ENCODE peak calls at places on chromosomes 2 and 18, in nine cellular contexts. One of them, this sample, is unnamed.

GRCh38 chr2:203869610-203870042 is 2.1 kb downstream of the CTLA4 start:
- DNase-seq in pancreas: no peak
- DNase-seq in fibroblast of lung: no peak
- DNase-seq in prostate gland: no peak
- DNase-seq in left ventricle myocardium inferior: no peak
- DNase-seq in cardiac fibroblast: no peak
- DNase-seq in endodermal cell: no peak
- DNase-seq in endothelial cell: no peak
- DNase-seq in fibroblast of the aortic adventitia: no peak
- DNase-seq in this sample: no peak

GRCh38 chr2:218375212-218375611 is 6.9 kb upstream of the SLC11A1 start:
- DNase-seq in endothelial cell: no peak
- DNase-seq in cardiac fibroblast: peak
- DNase-seq in left ventricle myocardium inferior: no peak
- DNase-seq in endodermal cell: no peak
- DNase-seq in prostate gland: no peak
- DNase-seq in fibroblast of the aortic adventitia: peak
- DNase-seq in fibroblast of lung: peak
- DNase-seq in pancreas: no peak
- DNase-seq in this sample: peak

GRCh38 chr18:79139206-79139605 is 70.0 kb downstream of the ATP9B start:
- DNase-seq in left ventricle myocardium inferior: no peak
- DNase-seq in cardiac fibroblast: peak
- DNase-seq in prostate gland: no peak
- DNase-seq in fibroblast of lung: no peak
- DNase-seq in endothelial cell: no peak
- DNase-seq in endodermal cell: no peak
- DNase-seq in fibroblast of the aortic adventitia: no peak
- DNase-seq in pancreas: no peak
- DNase-seq in this sample: peak

GRCh38 chr18:11500153-11501122 is 109.0 kb upstream of the SLC35G4 start:
- DNase-seq in pancreas: no peak
- DNase-seq in fibroblast of the aortic adventitia: peak
- DNase-seq in endothelial cell: no peak
- DNase-seq in cardiac fibroblast: peak
- DNase-seq in fibroblast of lung: peak
- DNase-seq in prostate gland: no peak
- DNase-seq in endodermal cell: no peak
- DNase-seq in left ventricle myocardium inferior: no peak
- DNase-seq in this sample: peak

GRCh38 chr18:3148930-3149535 is 70.7 kb downstream of the MYOM1 start:
- DNase-seq in cardiac fibroblast: peak
- DNase-seq in endothelial cell: no peak
- DNase-seq in prostate gland: no peak
- DNase-seq in endodermal cell: no peak
- DNase-seq in pancreas: no peak
- DNase-seq in fibroblast of lung: peak
- DNase-seq in left ventricle myocardium inferior: no peak
- DNase-seq in fibroblast of the aortic adventitia: no peak
- DNase-seq in this sample: peak

GRCh38 chr2:85255456-85255812 is 72.4 kb downstream of the TGOLN2 start:
- DNase-seq in cardiac fibroblast: no peak
- DNase-seq in endothelial cell: no peak
- DNase-seq in endodermal cell: no peak
- DNase-seq in fibroblast of the aortic adventitia: no peak
- DNase-seq in fibroblast of lung: no peak
- DNase-seq in left ventricle myocardium inferior: no peak
- DNase-seq in pancreas: no peak
- DNase-seq in prostate gland: no peak
- DNase-seq in this sample: no peak

GRCh38 chr2:228681426-228681825 is 499.9 kb upstream of the SPHKAP start:
- DNase-seq in fibroblast of lung: peak
- DNase-seq in left ventricle myocardium inferior: no peak
- DNase-seq in prostate gland: no peak
- DNase-seq in endodermal cell: peak
- DNase-seq in endothelial cell: no peak
- DNase-seq in cardiac fibroblast: peak
- DNase-seq in pancreas: no peak
- DNase-seq in fibroblast of the aortic adventitia: peak
- DNase-seq in this sample: peak

GRCh38 chr2:215658635-215659305 is 222.9 kb upstream of the FN1 start:
- DNase-seq in fibroblast of lung: no peak
- DNase-seq in fibroblast of the aortic adventitia: peak
- DNase-seq in endodermal cell: no peak
- DNase-seq in prostate gland: no peak
- DNase-seq in cardiac fibroblast: peak
- DNase-seq in pancreas: no peak
- DNase-seq in endothelial cell: no peak
- DNase-seq in left ventricle myocardium inferior: no peak
- DNase-seq in this sample: no peak

GRCh38 chr2:64852771-64853241 is 136.4 kb upstream of the SLC1A4 start:
- DNase-seq in left ventricle myocardium inferior: no peak
- DNase-seq in fibroblast of the aortic adventitia: no peak
- DNase-seq in pancreas: no peak
- DNase-seq in endodermal cell: no peak
- DNase-seq in endothelial cell: no peak
- DNase-seq in cardiac fibroblast: no peak
- DNase-seq in prostate gland: no peak
- DNase-seq in fibroblast of lung: no peak
- DNase-seq in this sample: no peak

GRCh38 chr2:219631925-219632757 is 4.7 kb downstream of the SLC4A3 start:
- DNase-seq in endothelial cell: peak
- DNase-seq in left ventricle myocardium inferior: no peak
- DNase-seq in cardiac fibroblast: no peak
- DNase-seq in fibroblast of the aortic adventitia: no peak
- DNase-seq in endodermal cell: peak
- DNase-seq in prostate gland: no peak
- DNase-seq in fibroblast of lung: no peak
- DNase-seq in pancreas: peak
- DNase-seq in this sample: no peak

GRCh38 chr2:64338910-64339500 is 115.0 kb upstream of the LGALSL start:
- DNase-seq in prostate gland: no peak
- DNase-seq in endothelial cell: no peak
- DNase-seq in fibroblast of the aortic adventitia: no peak
- DNase-seq in fibroblast of lung: peak
- DNase-seq in left ventricle myocardium inferior: no peak
- DNase-seq in cardiac fibroblast: peak
- DNase-seq in endodermal cell: peak
- DNase-seq in pancreas: no peak
- DNase-seq in this sample: no peak

GRCh38 chr2:42954227-42954962 is 162.0 kb upstream of the HAAO start:
- DNase-seq in left ventricle myocardium inferior: no peak
- DNase-seq in prostate gland: no peak
- DNase-seq in pancreas: no peak
- DNase-seq in endothelial cell: no peak
- DNase-seq in endodermal cell: no peak
- DNase-seq in fibroblast of lung: peak
- DNase-seq in fibroblast of the aortic adventitia: peak
- DNase-seq in cardiac fibroblast: peak
- DNase-seq in this sample: peak

GRCh38 chr18:25518716-25519053 is 166.7 kb upstream of the ZNF521 start:
- DNase-seq in left ventricle myocardium inferior: no peak
- DNase-seq in endodermal cell: no peak
- DNase-seq in endothelial cell: no peak
- DNase-seq in prostate gland: no peak
- DNase-seq in cardiac fibroblast: no peak
- DNase-seq in pancreas: no peak
- DNase-seq in fibroblast of the aortic adventitia: no peak
- DNase-seq in fibroblast of lung: no peak
- DNase-seq in this sample: no peak

GRCh38 chr2:1910562-1911256 is 166.4 kb upstream of the PXDN start:
- DNase-seq in fibroblast of lung: peak
- DNase-seq in endodermal cell: no peak
- DNase-seq in cardiac fibroblast: peak
- DNase-seq in endothelial cell: no peak
- DNase-seq in fibroblast of the aortic adventitia: peak
- DNase-seq in prostate gland: no peak
- DNase-seq in left ventricle myocardium inferior: no peak
- DNase-seq in pancreas: no peak
- DNase-seq in this sample: no peak
- TF ChIP-seq CTCF in fibroblast of lung: no peak
- TF ChIP-seq CTCF in endodermal cell: peak
- TF ChIP-seq CTCF in cardiac fibroblast: no peak
- TF ChIP-seq CTCF in endothelial cell: no peak
- TF ChIP-seq CTCF in fibroblast of the aortic adventitia: no peak
- TF ChIP-seq CTCF in prostate gland: no peak
- TF ChIP-seq CTCF in left ventricle myocardium inferior: peak
- TF ChIP-seq CTCF in pancreas: no peak
- TF ChIP-seq CTCF in this sample: peak

GRCh38 chr2:57859755-57860154 is 186.9 kb upstream of the VRK2 start:
- DNase-seq in prostate gland: no peak
- DNase-seq in endodermal cell: no peak
- DNase-seq in fibroblast of the aortic adventitia: no peak
- DNase-seq in pancreas: no peak
- DNase-seq in endothelial cell: no peak
- DNase-seq in cardiac fibroblast: no peak
- DNase-seq in fibroblast of lung: no peak
- DNase-seq in left ventricle myocardium inferior: no peak
- DNase-seq in this sample: no peak

GRCh38 chr2:57850415-57851130 is 196.0 kb upstream of the VRK2 start:
- DNase-seq in endothelial cell: no peak
- DNase-seq in endodermal cell: no peak
- DNase-seq in fibroblast of the aortic adventitia: no peak
- DNase-seq in cardiac fibroblast: no peak
- DNase-seq in pancreas: peak
- DNase-seq in left ventricle myocardium inferior: no peak
- DNase-seq in fibroblast of lung: no peak
- DNase-seq in prostate gland: no peak
- DNase-seq in this sample: no peak

GRCh38 chr2:57849843-57850242 is 196.8 kb upstream of the VRK2 start:
- DNase-seq in fibroblast of the aortic adventitia: no peak
- DNase-seq in left ventricle myocardium inferior: no peak
- DNase-seq in endothelial cell: no peak
- DNase-seq in prostate gland: no peak
- DNase-seq in pancreas: peak
- DNase-seq in cardiac fibroblast: no peak
- DNase-seq in endodermal cell: no peak
- DNase-seq in fibroblast of lung: no peak
- DNase-seq in this sample: no peak

DNA sequence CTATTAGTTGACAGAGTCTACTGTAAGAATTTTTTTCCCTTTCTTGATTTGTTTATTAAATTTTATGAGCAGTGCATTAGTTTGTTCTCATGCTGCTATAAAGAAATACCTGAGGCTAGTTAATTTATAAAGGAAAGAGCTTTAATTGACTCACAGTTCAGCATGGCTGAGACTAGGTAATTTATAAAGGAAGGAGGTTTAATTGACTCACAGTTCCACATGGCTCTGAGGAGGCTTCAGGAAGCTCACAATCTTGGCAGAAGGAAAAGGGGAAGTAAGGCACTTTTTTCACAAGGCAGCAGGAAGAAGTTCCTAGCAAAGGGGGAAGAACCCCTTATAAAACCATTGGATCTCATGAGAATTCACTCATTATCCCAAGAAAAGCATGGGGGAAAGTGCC is 191.4 kb upstream of the VRK2 start:
- DNase-seq in endothelial cell: no peak
- DNase-seq in cardiac fibroblast: no peak
- DNase-seq in fibroblast of the aortic adventitia: no peak
- DNase-seq in fibroblast of lung: no peak
- DNase-seq in pancreas: no peak
- DNase-seq in left ventricle myocardium inferior: no peak
- DNase-seq in prostate gland: no peak
- DNase-seq in endodermal cell: no peak
- DNase-seq in this sample: no peak
- TF ChIP-seq CTCF in endothelial cell: no peak
- TF ChIP-seq CTCF in cardiac fibroblast: no peak
- TF ChIP-seq CTCF in fibroblast of the aortic adventitia: no peak
- TF ChIP-seq CTCF in fibroblast of lung: no peak
- TF ChIP-seq CTCF in pancreas: no peak
- TF ChIP-seq CTCF in left ventricle myocardium inferior: no peak
- TF ChIP-seq CTCF in prostate gland: no peak
- TF ChIP-seq CTCF in endodermal cell: no peak
- TF ChIP-seq CTCF in this sample: no peak

GRCh38 chr2:65999103-65999502 is 435.8 kb upstream of the MEIS1 start:
- DNase-seq in fibroblast of lung: no peak
- DNase-seq in endodermal cell: no peak
- DNase-seq in cardiac fibroblast: no peak
- DNase-seq in endothelial cell: no peak
- DNase-seq in prostate gland: no peak
- DNase-seq in left ventricle myocardium inferior: no peak
- DNase-seq in pancreas: no peak
- DNase-seq in fibroblast of the aortic adventitia: no peak
- DNase-seq in this sample: no peak

GRCh38 chr2:65997941-65998340 is 437.0 kb upstream of the MEIS1 start:
- DNase-seq in prostate gland: no peak
- DNase-seq in fibroblast of the aortic adventitia: no peak
- DNase-seq in left ventricle myocardium inferior: no peak
- DNase-seq in cardiac fibroblast: no peak
- DNase-seq in pancreas: no peak
- DNase-seq in fibroblast of lung: no peak
- DNase-seq in endodermal cell: no peak
- DNase-seq in endothelial cell: no peak
- DNase-seq in this sample: no peak

GRCh38 chr2:66000888-66001287 is 434.0 kb upstream of the MEIS1 start:
- DNase-seq in fibroblast of lung: no peak
- DNase-seq in prostate gland: no peak
- DNase-seq in endodermal cell: no peak
- DNase-seq in fibroblast of the aortic adventitia: no peak
- DNase-seq in left ventricle myocardium inferior: no peak
- DNase-seq in pancreas: no peak
- DNase-seq in cardiac fibroblast: no peak
- DNase-seq in endothelial cell: no peak
- DNase-seq in this sample: no peak

GRCh38 chr2:66001538-66001937 is 433.4 kb upstream of the MEIS1 start:
- DNase-seq in endothelial cell: no peak
- DNase-seq in endodermal cell: no peak
- DNase-seq in cardiac fibroblast: no peak
- DNase-seq in fibroblast of the aortic adventitia: no peak
- DNase-seq in prostate gland: no peak
- DNase-seq in fibroblast of lung: no peak
- DNase-seq in left ventricle myocardium inferior: no peak
- DNase-seq in pancreas: no peak
- DNase-seq in this sample: no peak

GRCh38 chr2:65999790-66000189 is 435.1 kb upstream of the MEIS1 start:
- DNase-seq in fibroblast of lung: no peak
- DNase-seq in left ventricle myocardium inferior: no peak
- DNase-seq in pancreas: no peak
- DNase-seq in cardiac fibroblast: no peak
- DNase-seq in endothelial cell: no peak
- DNase-seq in endodermal cell: no peak
- DNase-seq in fibroblast of the aortic adventitia: no peak
- DNase-seq in prostate gland: no peak
- DNase-seq in this sample: no peak
- TF ChIP-seq CTCF in fibroblast of lung: no peak
- TF ChIP-seq CTCF in left ventricle myocardium inferior: no peak
- TF ChIP-seq CTCF in pancreas: no peak
- TF ChIP-seq CTCF in cardiac fibroblast: no peak
- TF ChIP-seq CTCF in endothelial cell: no peak
- TF ChIP-seq CTCF in endodermal cell: peak
- TF ChIP-seq CTCF in fibroblast of the aortic adventitia: no peak
- TF ChIP-seq CTCF in prostate gland: no peak
- TF ChIP-seq CTCF in this sample: no peak

DNA sequence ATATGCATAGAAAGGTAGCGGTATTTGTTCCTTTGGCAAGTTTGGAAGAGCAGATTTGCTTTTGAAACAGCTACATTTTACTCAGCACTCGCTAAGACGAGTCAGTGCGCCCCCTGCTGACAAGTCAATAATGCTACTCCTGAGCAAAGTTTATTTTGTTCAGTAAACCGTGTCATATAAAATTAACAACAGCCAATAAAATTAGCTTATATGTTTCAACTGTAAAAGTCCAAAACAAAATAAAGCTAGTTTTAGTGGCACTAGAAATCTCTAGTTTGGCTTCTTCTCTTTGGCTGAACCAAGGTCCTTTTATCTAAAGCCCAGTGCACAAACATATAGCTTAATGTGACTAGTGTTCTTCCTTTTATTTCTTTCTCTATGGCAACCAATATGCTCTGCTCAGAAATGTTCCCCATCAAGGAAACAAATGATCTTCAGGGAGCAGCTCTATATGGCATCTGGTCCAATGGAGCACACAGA is 4.3 kb upstream of the POU3F3 start:
- DNase-seq in cardiac fibroblast: peak
- DNase-seq in prostate gland: peak
- DNase-seq in endothelial cell: peak
- DNase-seq in pancreas: no peak
- DNase-seq in endodermal cell: peak
- DNase-seq in fibroblast of the aortic adventitia: peak
- DNase-seq in fibroblast of lung: peak
- DNase-seq in left ventricle myocardium inferior: no peak
- DNase-seq in this sample: peak
- TF ChIP-seq CTCF in cardiac fibroblast: peak
- TF ChIP-seq CTCF in prostate gland: peak
- TF ChIP-seq CTCF in endothelial cell: peak
- TF ChIP-seq CTCF in pancreas: peak
- TF ChIP-seq CTCF in endodermal cell: peak
- TF ChIP-seq CTCF in fibroblast of the aortic adventitia: peak
- TF ChIP-seq CTCF in fibroblast of lung: peak
- TF ChIP-seq CTCF in left ventricle myocardium inferior: peak
- TF ChIP-seq CTCF in this sample: peak